ENCODE peak calls at places on chromosomes 2 and 18, in four cellular contexts. X is spleen, I is Panc1, N is suprapubic skin. G is an unnamed sample.

GRCh38 chr18:38250981-38251380 is 685.4 kb upstream of the CELF4 start:
- DNase-seq in X (no peak), I (no peak), N (no peak), G (no peak)

GRCh38 chr2:1967242-1968210 is 223.2 kb upstream of the PXDN start:
- DNase-seq in X (no peak), I (no peak), N (no peak), G (peak)

GRCh38 chr2:101517753-101518152 is 42.8 kb upstream of the RFX8 start:
- DNase-seq in X (no peak), I (no peak), N (no peak), G (peak)

GRCh38 chr18:59464521-59464920 is 105.5 kb upstream of the LMAN1 start:
- DNase-seq in X (no peak), I (no peak), N (no peak), G (no peak)

GRCh38 chr2:120240901-120241429 is 11.7 kb upstream of the RALB start:
- DNase-seq in X (peak), I (no peak), N (no peak), G (no peak)

GRCh38 chr18:2687390-2688001 is 32.0 kb downstream of the SMCHD1 start:
- DNase-seq in X (no peak), I (no peak), N (no peak), G (no peak)

GRCh38 chr2:75632091-75632704 is 14.4 kb upstream of the MRPL19 start:
- DNase-seq in X (no peak), I (no peak), N (no peak), G (no peak)

GRCh38 chr2:134260726-134261125 is 6.9 kb downstream of the MGAT5 start:
- DNase-seq in X (no peak), I (no peak), N (no peak), G (no peak)

GRCh38 chr18:23837591-23837990 is 148.3 kb downstream of the LAMA3 start:
- DNase-seq in X (no peak), I (no peak), N (no peak), G (no peak)

GRCh38 chr2:191319181-191319580 is 74.0 kb downstream of the MYO1B start:
- DNase-seq in X (no peak), I (no peak), N (no peak), G (no peak)

GRCh38 chr2:106572541-106573148 is 85.5 kb downstream of the CD8B2 start:
- DNase-seq in X (no peak), I (no peak), N (no peak), G (peak)

GRCh38 chr18:35635171-35635570 is 53.6 kb downstream of the GALNT1 start:
- DNase-seq in X (no peak), I (no peak), N (no peak), G (no peak)

GRCh38 chr18:41593276-41593675 is 361.8 kb upstream of the PIK3C3 start:
- DNase-seq in X (no peak), I (no peak), N (no peak), G (no peak)

GRCh38 chr2:241551998-241552737 is 6.4 kb upstream of the BOK start:
- DNase-seq in X (no peak), I (no peak), N (no peak), G (no peak)

GRCh38 chr18:31245820-31246219 is 72.1 kb upstream of the DSG1 start:
- DNase-seq in X (no peak), I (no peak), N (no peak), G (no peak)

GRCh38 chr2:3650140-3650944 is 7.7 kb upstream of the ALLC start:
- DNase-seq in X (peak), I (no peak), N (no peak), G (no peak)

GRCh38 chr2:165927353-165927752 is 26.2 kb downstream of the TTC21B start:
- DNase-seq in X (no peak), I (no peak), N (no peak), G (no peak)

GRCh38 chr2:176419591-176420071 is 150.4 kb downstream of the MTX2 start:
- DNase-seq in X (no peak), I (no peak), N (no peak), G (no peak)

GRCh38 chr2:175054340-175054739 is 49.2 kb upstream of the CHN1 start:
- DNase-seq in X (no peak), I (no peak), N (no peak), G (no peak)

GRCh38 chr2:15939854-15940660 is at the start of gene MYCN:
- DNase-seq in X (no peak), I (no peak), N (peak), G (peak)
- TF ChIP-seq POLR2AphosphoS5 in X (no peak), I (no peak), N (no peak), G (peak)

DNA sequence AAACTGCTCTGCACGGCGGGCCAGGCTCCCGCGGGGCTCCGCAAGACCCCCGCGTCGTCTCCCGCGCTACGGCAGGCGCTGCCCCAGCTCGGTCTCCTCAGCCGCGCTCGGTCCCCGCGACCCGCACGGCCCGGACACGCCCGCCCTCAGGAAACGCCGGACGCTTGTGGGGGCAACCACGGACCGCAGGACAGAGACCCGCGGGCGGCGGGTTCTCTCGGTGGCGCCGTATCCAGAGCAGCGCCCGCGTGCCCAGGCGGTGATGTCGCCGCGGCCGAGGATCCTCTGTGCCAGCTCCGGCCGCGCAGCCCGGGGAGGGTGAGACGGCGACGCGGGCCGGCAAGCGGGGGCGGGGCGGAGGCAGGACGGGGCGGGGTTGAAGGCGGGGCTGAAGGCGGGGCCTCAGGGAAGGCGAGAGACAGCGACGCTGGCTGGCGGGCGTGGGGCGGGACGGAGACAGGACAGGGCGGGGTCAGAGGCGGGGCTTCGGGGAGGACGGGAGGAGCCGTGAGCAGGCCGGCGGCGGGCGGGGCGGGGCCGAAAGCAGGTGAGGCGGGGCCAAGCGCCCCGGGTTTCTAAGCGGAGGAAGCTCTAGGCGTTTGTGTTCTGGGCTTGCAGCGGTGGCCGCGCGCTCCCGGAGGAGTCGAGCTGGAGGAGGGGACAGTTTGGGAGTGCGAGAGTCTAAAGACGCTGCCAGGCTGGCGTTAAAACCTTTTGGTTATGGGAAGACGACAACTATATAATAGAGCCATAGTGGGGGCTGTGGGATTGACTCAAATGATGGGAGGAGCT is at the start of gene DSEL:
- DNase-seq in X (peak), I (peak), N (peak), G (peak)
- TF ChIP-seq POLR2AphosphoS5 in X (peak), I (no peak), N (no peak), G (peak)

GRCh38 chr2:28702887-28703286 is 48.7 kb upstream of the PPP1CB start:
- DNase-seq in X (peak), I (no peak), N (no peak), G (no peak)

GRCh38 chr2:28704621-28705020 is 47.0 kb upstream of the PPP1CB start:
- DNase-seq in X (peak), I (no peak), N (no peak), G (no peak)

GRCh38 chr2:28698545-28698944 is 53.1 kb upstream of the PPP1CB start:
- DNase-seq in X (no peak), I (no peak), N (no peak), G (no peak)

GRCh38 chr2:28705743-28706142 is 45.9 kb upstream of the PPP1CB start:
- DNase-seq in X (no peak), I (no peak), N (no peak), G (no peak)

GRCh38 chr2:28702415-28702859 is 49.2 kb upstream of the PPP1CB start:
- DNase-seq in X (peak), I (no peak), N (no peak), G (no peak)
- TF ChIP-seq POLR2AphosphoS5 in X (no peak), I (no peak), N (no peak), G (no peak)

GRCh38 chr2:154699560-154699901 is 1.0 kb downstream of the KCNJ3 start:
- DNase-seq in X (no peak), I (no peak), N (no peak), G (peak)
- TF ChIP-seq POLR2AphosphoS5 in X (no peak), I (no peak), N (no peak), G (no peak)

G was measured in GM23338.